ENCODE peak calls at places on chromosome 20, in ten cellular contexts. One of them, this sample, is unnamed.

GRCh38 chr20:48025061-48025515 is 239.8 kb upstream of the SULF2 start:
- DNase-seq in epithelial cell of esophagus: peak
- DNase-seq in psoas muscle: peak
- DNase-seq in choroid plexus epithelial cell: peak
- DNase-seq in glutamatergic neuron: peak
- DNase-seq in PC-3: peak
- DNase-seq in osteocyte: peak
- DNase-seq in RWPE1: peak
- DNase-seq in body of pancreas: peak
- DNase-seq in RWPE2: peak
- DNase-seq in this sample: no peak

GRCh38 chr20:46063151-46063550 is 26.6 kb downstream of the NCOA5 start:
- DNase-seq in psoas muscle: no peak
- DNase-seq in RWPE2: peak
- DNase-seq in body of pancreas: no peak
- DNase-seq in epithelial cell of esophagus: no peak
- DNase-seq in PC-3: no peak
- DNase-seq in glutamatergic neuron: no peak
- DNase-seq in osteocyte: no peak
- DNase-seq in choroid plexus epithelial cell: no peak
- DNase-seq in RWPE1: no peak
- DNase-seq in this sample: no peak

GRCh38 chr20:36097331-36097730 is 57.2 kb upstream of the EPB41L1 start:
- DNase-seq in psoas muscle: no peak
- DNase-seq in choroid plexus epithelial cell: peak
- DNase-seq in osteocyte: no peak
- DNase-seq in glutamatergic neuron: no peak
- DNase-seq in RWPE1: no peak
- DNase-seq in RWPE2: no peak
- DNase-seq in body of pancreas: no peak
- DNase-seq in PC-3: no peak
- DNase-seq in epithelial cell of esophagus: no peak
- DNase-seq in this sample: no peak

GRCh38 chr20:33793011-33793931 is 17.9 kb upstream of the CHMP4B start:
- DNase-seq in osteocyte: no peak
- DNase-seq in epithelial cell of esophagus: no peak
- DNase-seq in body of pancreas: no peak
- DNase-seq in glutamatergic neuron: no peak
- DNase-seq in PC-3: peak
- DNase-seq in choroid plexus epithelial cell: no peak
- DNase-seq in RWPE1: no peak
- DNase-seq in psoas muscle: peak
- DNase-seq in RWPE2: no peak
- DNase-seq in this sample: no peak

GRCh38 chr20:2519115-2519815 is 10.6 kb upstream of the ZNF343 start:
- DNase-seq in PC-3: no peak
- DNase-seq in epithelial cell of esophagus: no peak
- DNase-seq in glutamatergic neuron: no peak
- DNase-seq in osteocyte: no peak
- DNase-seq in RWPE2: no peak
- DNase-seq in RWPE1: no peak
- DNase-seq in body of pancreas: no peak
- DNase-seq in psoas muscle: no peak
- DNase-seq in choroid plexus epithelial cell: peak
- DNase-seq in this sample: no peak

GRCh38 chr20:36720510-36720909 is 25.4 kb downstream of the NDRG3 start:
- DNase-seq in osteocyte: no peak
- DNase-seq in PC-3: no peak
- DNase-seq in psoas muscle: no peak
- DNase-seq in RWPE1: no peak
- DNase-seq in glutamatergic neuron: no peak
- DNase-seq in RWPE2: no peak
- DNase-seq in body of pancreas: no peak
- DNase-seq in choroid plexus epithelial cell: peak
- DNase-seq in epithelial cell of esophagus: no peak
- DNase-seq in this sample: no peak

GRCh38 chr20:12829121-12829520 is 179.7 kb upstream of the SPTLC3 start:
- DNase-seq in choroid plexus epithelial cell: no peak
- DNase-seq in PC-3: no peak
- DNase-seq in epithelial cell of esophagus: no peak
- DNase-seq in RWPE2: no peak
- DNase-seq in glutamatergic neuron: no peak
- DNase-seq in RWPE1: no peak
- DNase-seq in psoas muscle: no peak
- DNase-seq in osteocyte: no peak
- DNase-seq in body of pancreas: no peak
- DNase-seq in this sample: no peak

GRCh38 chr20:50837532-50838321 is 42.9 kb downstream of the BCAS4 start:
- DNase-seq in PC-3: peak
- DNase-seq in RWPE2: peak
- DNase-seq in glutamatergic neuron: no peak
- DNase-seq in epithelial cell of esophagus: peak
- DNase-seq in osteocyte: no peak
- DNase-seq in psoas muscle: no peak
- DNase-seq in RWPE1: peak
- DNase-seq in choroid plexus epithelial cell: peak
- DNase-seq in body of pancreas: no peak
- DNase-seq in this sample: no peak

GRCh38 chr20:62020935-62021701 is 44.6 kb downstream of the TAF4 start:
- DNase-seq in glutamatergic neuron: peak
- DNase-seq in osteocyte: no peak
- DNase-seq in epithelial cell of esophagus: no peak
- DNase-seq in RWPE1: no peak
- DNase-seq in RWPE2: peak
- DNase-seq in choroid plexus epithelial cell: peak
- DNase-seq in PC-3: no peak
- DNase-seq in psoas muscle: peak
- DNase-seq in body of pancreas: peak
- DNase-seq in this sample: no peak

GRCh38 chr20:53737404-53738038 is 143.9 kb upstream of the ZNF217 start:
- DNase-seq in epithelial cell of esophagus: peak
- DNase-seq in PC-3: peak
- DNase-seq in psoas muscle: no peak
- DNase-seq in choroid plexus epithelial cell: peak
- DNase-seq in body of pancreas: no peak
- DNase-seq in osteocyte: no peak
- DNase-seq in glutamatergic neuron: no peak
- DNase-seq in RWPE2: peak
- DNase-seq in RWPE1: no peak
- DNase-seq in this sample: no peak

GRCh38 chr20:38172344-38172743 is 7.3 kb upstream of the TGM2 start:
- DNase-seq in osteocyte: no peak
- DNase-seq in RWPE2: no peak
- DNase-seq in psoas muscle: no peak
- DNase-seq in PC-3: peak
- DNase-seq in choroid plexus epithelial cell: peak
- DNase-seq in body of pancreas: no peak
- DNase-seq in RWPE1: no peak
- DNase-seq in glutamatergic neuron: no peak
- DNase-seq in epithelial cell of esophagus: peak
- DNase-seq in this sample: no peak
- TF ChIP-seq CTCF in osteocyte: peak
- TF ChIP-seq CTCF in RWPE2: peak
- TF ChIP-seq CTCF in psoas muscle: no peak
- TF ChIP-seq CTCF in PC-3: peak
- TF ChIP-seq CTCF in choroid plexus epithelial cell: peak
- TF ChIP-seq CTCF in body of pancreas: no peak
- TF ChIP-seq CTCF in RWPE1: no peak
- TF ChIP-seq CTCF in glutamatergic neuron: no peak
- TF ChIP-seq CTCF in epithelial cell of esophagus: peak
- TF ChIP-seq CTCF in this sample: peak

GRCh38 chr20:17570347-17571152 is 675 bp downstream of the DSTN start:
- DNase-seq in PC-3: peak
- DNase-seq in choroid plexus epithelial cell: peak
- DNase-seq in RWPE2: no peak
- DNase-seq in RWPE1: peak
- DNase-seq in epithelial cell of esophagus: peak
- DNase-seq in psoas muscle: peak
- DNase-seq in osteocyte: peak
- DNase-seq in body of pancreas: peak
- DNase-seq in glutamatergic neuron: peak
- DNase-seq in this sample: peak
- TF ChIP-seq CTCF in PC-3: peak
- TF ChIP-seq CTCF in choroid plexus epithelial cell: no peak
- TF ChIP-seq CTCF in RWPE2: peak
- TF ChIP-seq CTCF in RWPE1: no peak
- TF ChIP-seq CTCF in epithelial cell of esophagus: no peak
- TF ChIP-seq CTCF in psoas muscle: no peak
- TF ChIP-seq CTCF in osteocyte: peak
- TF ChIP-seq CTCF in body of pancreas: no peak
- TF ChIP-seq CTCF in glutamatergic neuron: no peak
- TF ChIP-seq CTCF in this sample: no peak

GRCh38 chr20:44651507-44652373 is at the start of gene ADA:
- DNase-seq in PC-3: peak
- DNase-seq in RWPE2: peak
- DNase-seq in glutamatergic neuron: peak
- DNase-seq in body of pancreas: peak
- DNase-seq in choroid plexus epithelial cell: peak
- DNase-seq in psoas muscle: peak
- DNase-seq in RWPE1: peak
- DNase-seq in osteocyte: no peak
- DNase-seq in epithelial cell of esophagus: peak
- DNase-seq in this sample: no peak
- TF ChIP-seq CTCF in PC-3: no peak
- TF ChIP-seq CTCF in RWPE2: peak
- TF ChIP-seq CTCF in glutamatergic neuron: no peak
- TF ChIP-seq CTCF in body of pancreas: peak
- TF ChIP-seq CTCF in choroid plexus epithelial cell: no peak
- TF ChIP-seq CTCF in psoas muscle: no peak
- TF ChIP-seq CTCF in RWPE1: no peak
- TF ChIP-seq CTCF in osteocyte: peak
- TF ChIP-seq CTCF in epithelial cell of esophagus: no peak
- TF ChIP-seq CTCF in this sample: peak

GRCh38 chr20:52427960-52428359 is 236.4 kb upstream of the ZFP64 start:
- DNase-seq in psoas muscle: no peak
- DNase-seq in RWPE2: no peak
- DNase-seq in glutamatergic neuron: no peak
- DNase-seq in RWPE1: no peak
- DNase-seq in body of pancreas: no peak
- DNase-seq in choroid plexus epithelial cell: no peak
- DNase-seq in epithelial cell of esophagus: no peak
- DNase-seq in osteocyte: no peak
- DNase-seq in PC-3: no peak
- DNase-seq in this sample: no peak

GRCh38 chr20:52426856-52427255 is 235.3 kb upstream of the ZFP64 start:
- DNase-seq in osteocyte: no peak
- DNase-seq in psoas muscle: no peak
- DNase-seq in RWPE2: no peak
- DNase-seq in epithelial cell of esophagus: peak
- DNase-seq in glutamatergic neuron: no peak
- DNase-seq in body of pancreas: no peak
- DNase-seq in RWPE1: peak
- DNase-seq in choroid plexus epithelial cell: no peak
- DNase-seq in PC-3: no peak
- DNase-seq in this sample: no peak

GRCh38 chr20:52429029-52429428 is 237.4 kb upstream of the ZFP64 start:
- DNase-seq in RWPE2: no peak
- DNase-seq in RWPE1: no peak
- DNase-seq in choroid plexus epithelial cell: no peak
- DNase-seq in body of pancreas: no peak
- DNase-seq in PC-3: no peak
- DNase-seq in osteocyte: no peak
- DNase-seq in psoas muscle: no peak
- DNase-seq in epithelial cell of esophagus: no peak
- DNase-seq in glutamatergic neuron: no peak
- DNase-seq in this sample: no peak

GRCh38 chr20:52422574-52423463 is 231.2 kb upstream of the ZFP64 start:
- DNase-seq in RWPE1: no peak
- DNase-seq in body of pancreas: no peak
- DNase-seq in epithelial cell of esophagus: no peak
- DNase-seq in choroid plexus epithelial cell: no peak
- DNase-seq in RWPE2: no peak
- DNase-seq in psoas muscle: no peak
- DNase-seq in PC-3: no peak
- DNase-seq in glutamatergic neuron: no peak
- DNase-seq in osteocyte: no peak
- DNase-seq in this sample: no peak

DNA sequence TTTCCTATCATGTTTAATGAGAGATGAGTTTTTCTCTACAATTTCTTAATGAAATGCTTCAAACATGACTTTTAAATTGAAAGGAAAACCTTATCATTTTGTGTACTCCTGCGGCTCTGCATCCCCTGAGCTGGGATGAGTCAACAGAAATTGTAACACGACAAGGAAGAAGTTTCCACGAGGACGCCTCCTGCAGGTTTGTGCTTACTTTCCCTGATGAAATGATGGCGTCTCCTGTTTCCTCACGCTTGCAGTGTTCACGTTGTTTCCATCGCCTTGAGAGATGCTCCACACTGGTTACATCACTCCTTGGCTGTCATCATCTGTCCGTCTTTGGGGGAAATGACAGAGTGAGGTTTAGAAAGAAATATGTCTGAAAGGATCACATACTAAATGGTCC is 233.7 kb upstream of the ZFP64 start:
- DNase-seq in PC-3: no peak
- DNase-seq in choroid plexus epithelial cell: peak
- DNase-seq in RWPE1: no peak
- DNase-seq in psoas muscle: no peak
- DNase-seq in osteocyte: no peak
- DNase-seq in glutamatergic neuron: no peak
- DNase-seq in epithelial cell of esophagus: no peak
- DNase-seq in body of pancreas: no peak
- DNase-seq in RWPE2: no peak
- DNase-seq in this sample: no peak
- TF ChIP-seq CTCF in PC-3: no peak
- TF ChIP-seq CTCF in choroid plexus epithelial cell: peak
- TF ChIP-seq CTCF in RWPE1: no peak
- TF ChIP-seq CTCF in psoas muscle: no peak
- TF ChIP-seq CTCF in osteocyte: no peak
- TF ChIP-seq CTCF in glutamatergic neuron: no peak
- TF ChIP-seq CTCF in epithelial cell of esophagus: no peak
- TF ChIP-seq CTCF in body of pancreas: no peak
- TF ChIP-seq CTCF in RWPE2: peak
- TF ChIP-seq CTCF in this sample: no peak

GRCh38 chr20:15708984-15709598 is 864.2 kb downstream of the KIF16B start:
- DNase-seq in glutamatergic neuron: peak
- DNase-seq in body of pancreas: peak
- DNase-seq in PC-3: peak
- DNase-seq in RWPE1: no peak
- DNase-seq in choroid plexus epithelial cell: peak
- DNase-seq in osteocyte: no peak
- DNase-seq in RWPE2: no peak
- DNase-seq in psoas muscle: peak
- DNase-seq in epithelial cell of esophagus: peak
- DNase-seq in this sample: no peak
- TF ChIP-seq CTCF in glutamatergic neuron: peak
- TF ChIP-seq CTCF in body of pancreas: peak
- TF ChIP-seq CTCF in PC-3: peak
- TF ChIP-seq CTCF in RWPE1: no peak
- TF ChIP-seq CTCF in choroid plexus epithelial cell: peak
- TF ChIP-seq CTCF in osteocyte: peak
- TF ChIP-seq CTCF in RWPE2: peak
- TF ChIP-seq CTCF in psoas muscle: peak
- TF ChIP-seq CTCF in epithelial cell of esophagus: peak
- TF ChIP-seq CTCF in this sample: peak

This sample was measured in type B pancreatic cell.